ENCODE peak calls at places on chromosomes 2 and 18, in six cellular contexts. X is lower leg skin; S is stimulated activated CD4-positive, alpha-beta T cell treated with anti-CD3 and anti-CD28 coated beads, Interleukin-15, amount 100 ng/mL, for 1 hour; Z is astrocyte of the spinal cord; Q is RPMI8226; T is Daoy. G is an unnamed sample.

GRCh38 chr2:218026244-218026643 is 23.4 kb upstream of the TNS1 start:
- DNase-seq in Q (no peak), S (no peak), T (no peak), Z (no peak), X (peak), G (no peak)

GRCh38 chr2:147714582-147714981 is 130.2 kb upstream of the ACVR2A start:
- DNase-seq in Z (no peak), Q (no peak), S (no peak), T (no peak), X (no peak), G (no peak)

GRCh38 chr2:32258242-32258641 is 6.4 kb downstream of the NLRC4 start:
- DNase-seq in X (no peak), T (no peak), S (no peak), Z (no peak), Q (no peak), G (no peak)

GRCh38 chr2:23555944-23556343 is 171.0 kb downstream of the KLHL29 start:
- DNase-seq in Q (no peak), S (no peak), T (no peak), X (no peak), Z (no peak), G (no peak)

GRCh38 chr2:235330775-235331438 is 162.9 kb upstream of the AGAP1 start:
- DNase-seq in Z (peak), T (peak), S (no peak), X (peak), Q (no peak), G (peak)

GRCh38 chr2:74959106-74959751 is 786 bp downstream of the POLE4 start:
- DNase-seq in S (no peak), T (no peak), Z (no peak), Q (no peak), X (no peak), G (no peak)

GRCh38 chr2:162317058-162317742 is 1.3 kb downstream of the IFIH1 start:
- DNase-seq in Z (no peak), X (no peak), S (no peak), Q (no peak), T (no peak), G (no peak)

GRCh38 chr18:32383040-32383819 is 87.5 kb downstream of the GAREM1 start:
- DNase-seq in T (peak), Q (no peak), Z (peak), S (no peak), X (no peak), G (peak)

GRCh38 chr2:240339411-240340360 is 95.8 kb upstream of the GPC1 start:
- DNase-seq in S (no peak), Q (no peak), X (peak), T (no peak), Z (no peak), G (no peak)

GRCh38 chr18:69186162-69186561 is 214.5 kb upstream of the DOK6 start:
- DNase-seq in T (no peak), Q (no peak), Z (no peak), X (no peak), S (no peak), G (no peak)

GRCh38 chr2:170716851-170717598 is 1.9 kb downstream of the SP5 start:
- DNase-seq in Q (no peak), X (peak), Z (peak), T (peak), S (no peak), G (no peak)

GRCh38 chr18:62325806-62326645 is 916 bp downstream of the TNFRSF11A start:
- DNase-seq in Z (no peak), T (peak), Q (peak), X (no peak), S (peak), G (no peak)

GRCh38 chr18:14922965-14923565 is 175.1 kb downstream of the ANKRD30B start:
- DNase-seq in Q (no peak), T (no peak), X (no peak), Z (no peak), S (no peak), G (no peak)

GRCh38 chr2:78992807-78993517 is 32.5 kb upstream of the REG3G start:
- DNase-seq in Q (peak), Z (no peak), S (no peak), X (no peak), T (peak), G (no peak)

GRCh38 chr2:99845291-99845690 is 297.1 kb downstream of the AFF3 start:
- DNase-seq in S (no peak), T (no peak), Z (no peak), Q (no peak), X (no peak), G (peak)

GRCh38 chr2:100865819-100866462 is 46.0 kb downstream of the NPAS2 start:
- DNase-seq in T (peak), X (peak), S (no peak), Z (peak), Q (no peak), G (peak)

GRCh38 chr2:60100034-60100433 is 453.4 kb downstream of the BCL11A start:
- DNase-seq in X (no peak), Z (no peak), S (no peak), T (peak), Q (peak), G (peak)

GRCh38 chr2:61793389-61793836 is 60.4 kb downstream of the FAM161A start:
- DNase-seq in X (no peak), Q (peak), S (peak), Z (peak), T (peak), G (peak)

GRCh38 chr2:137674991-137675390 is 289.3 kb upstream of the HNMT start:
- DNase-seq in X (no peak), S (no peak), Q (no peak), T (no peak), Z (no peak), G (no peak)

GRCh38 chr2:176106636-176107539 is at the start of gene HOXD11:
- DNase-seq in S (no peak), Q (no peak), Z (no peak), T (peak), X (peak), G (peak)

GRCh38 chr2:161166538-161167409 is 6.5 kb downstream of the TANK start:
- DNase-seq in X (no peak), Q (no peak), T (peak), Z (peak), S (peak), G (peak)

GRCh38 chr2:157780211-157780610 is 95.9 kb downstream of the ACVR1 start:
- DNase-seq in Z (no peak), Q (no peak), X (no peak), S (no peak), T (no peak), G (no peak)

GRCh38 chr2:1925516-1925915 is 181.2 kb upstream of the PXDN start:
- DNase-seq in S (no peak), T (no peak), Z (no peak), Q (no peak), X (peak), G (no peak)

GRCh38 chr18:39761273-39761672 is 2193.8 kb upstream of the PIK3C3 start:
- DNase-seq in Q (no peak), X (no peak), S (no peak), Z (no peak), T (no peak), G (no peak)

GRCh38 chr2:233436691-233437438 is 82.6 kb downstream of the DGKD start:
- DNase-seq in Z (no peak), Q (no peak), T (no peak), X (peak), S (no peak), G (no peak)

GRCh38 chr2:64212801-64213321 is 68.6 kb upstream of the PELI1 start:
- DNase-seq in S (no peak), X (no peak), Q (peak), Z (peak), T (peak), G (peak)

GRCh38 chr18:35050004-35050623 is 8.9 kb downstream of the MAPRE2 start:
- DNase-seq in Q (no peak), S (no peak), Z (peak), X (no peak), T (no peak), G (no peak)

GRCh38 chr2:109726666-109727270 is 67.3 kb upstream of the RGPD5 start:
- DNase-seq in S (no peak), Q (no peak), Z (no peak), X (peak), T (no peak), G (no peak)

GRCh38 chr2:49770919-49771318 is 616.6 kb upstream of the FSHR start:
- DNase-seq in Z (peak), S (no peak), T (no peak), X (no peak), Q (peak), G (peak)

GRCh38 chr2:183610724-183611123 is 486.5 kb downstream of the NUP35 start:
- DNase-seq in X (no peak), Z (no peak), T (no peak), Q (no peak), S (no peak), G (peak)

GRCh38 chr2:171566099-171566498 is 43.8 kb downstream of the CYBRD1 start:
- DNase-seq in Q (no peak), T (no peak), Z (no peak), X (no peak), S (no peak), G (no peak)

GRCh38 chr2:145543155-145543554 is 1023.2 kb upstream of the ZEB2 start:
- DNase-seq in T (no peak), Q (no peak), X (no peak), S (no peak), Z (no peak), G (no peak)

GRCh38 chr18:11995445-11996189 is 14.3 kb downstream of the IMPA2 start:
- DNase-seq in S (peak), T (peak), Z (peak), Q (peak), X (peak), G (peak)

GRCh38 chr2:12361506-12361905 is 355.2 kb upstream of the TRIB2 start:
- DNase-seq in Z (no peak), T (no peak), Q (no peak), X (no peak), S (no peak), G (no peak)

GRCh38 chr2:219877714-219878113 is 250.3 kb downstream of the SLC4A3 start:
- DNase-seq in T (no peak), S (no peak), Z (no peak), Q (no peak), X (no peak), G (no peak)

GRCh38 chr2:156338578-156338977 is 6.1 kb upstream of the NR4A2 start:
- DNase-seq in Z (no peak), S (no peak), Q (no peak), X (no peak), T (no peak), G (no peak)

GRCh38 chr2:169077674-169078240 is 8.4 kb downstream of the DHRS9 start:
- DNase-seq in T (peak), X (no peak), S (no peak), Q (no peak), Z (no peak), G (no peak)

GRCh38 chr2:33904801-33905200 is 305.7 kb upstream of the FAM98A start:
- DNase-seq in T (no peak), S (no peak), Q (no peak), Z (no peak), X (no peak), G (no peak)

GRCh38 chr18:32553174-32553573 is 82.5 kb upstream of the GAREM1 start:
- DNase-seq in T (no peak), Z (no peak), Q (no peak), S (no peak), X (no peak), G (no peak)

GRCh38 chr2:37379881-37380296 is 35.5 kb downstream of the QPCT start:
- DNase-seq in S (no peak), Q (no peak), T (no peak), Z (peak), X (no peak), G (peak)